ENCODE peak calls at places on chromosomes 11 and 22, in ten cellular contexts. P is H54; X is NCI-H526 treated with DMSO at 0.1 percent for 48 hours; V is A549; S is RCC 7860; J is Daoy; R is T-helper 2 cell treated with Interferon-gamma antibody and Interleukin-4, amounts not matched to agents 5 μg/mL and 100 μg/mL, for 36 hours; H is B cell; U is HFFc6; F is amygdala. K is an unnamed sample.

GRCh38 chr11:127875076-127875475 is 712.3 kb downstream of the ETS1 start:
- DNase-seq in V (no peak), X (no peak), U (no peak), F (no peak), J (no peak), R (no peak), H (no peak), P (no peak), S (no peak), K (no peak)

GRCh38 chr11:65212226-65212801 is 30.6 kb downstream of the CAPN1 start:
- DNase-seq in R (no peak), X (no peak), U (no peak), J (no peak), V (no peak), F (no peak), S (no peak), P (no peak), H (no peak), K (no peak)

GRCh38 chr11:130171534-130171933 is 12.0 kb downstream of the ST14 start:
- DNase-seq in P (no peak), V (no peak), F (no peak), J (no peak), U (no peak), H (no peak), R (no peak), S (no peak), X (no peak), K (no peak)

GRCh38 chr11:67374571-67375276 is 1.3 kb upstream of the CLCF1 start:
- DNase-seq in V (peak; percentile 92), P (no peak), F (no peak), U (no peak), R (no peak), J (peak; percentile 52), S (peak; percentile 84), H (no peak), X (no peak), K (peak; percentile 85)

GRCh38 chr22:27433585-27434190 is 367.9 kb downstream of the MN1 start:
- DNase-seq in X (no peak), F (no peak), J (peak; percentile 54), V (no peak), U (no peak), S (peak; percentile 29), H (no peak), P (no peak), R (no peak), K (no peak)

GRCh38 chr11:68266936-68267880 is 4.6 kb downstream of the C11orf24 start:
- DNase-seq in J (no peak), R (no peak), V (no peak), F (no peak), U (no peak), S (no peak), H (no peak), X (no peak), P (no peak), K (no peak)

GRCh38 chr11:132052904-132053303 is 682.5 kb downstream of the NTM start:
- DNase-seq in H (no peak), J (no peak), S (no peak), F (no peak), P (no peak), U (peak; percentile 50), X (no peak), R (no peak), V (no peak), K (no peak)

GRCh38 chr11:122207505-122207904 is 91.5 kb upstream of the BLID start:
- DNase-seq in F (no peak), X (no peak), R (no peak), H (no peak), U (no peak), P (no peak), J (peak; percentile 45), V (no peak), S (no peak), K (peak; percentile 41)

GRCh38 chr11:110121204-110121603 is 28.0 kb downstream of the ZC3H12C start:
- DNase-seq in J (peak; percentile 21), U (peak; percentile 43), R (no peak), H (no peak), S (no peak), F (no peak), V (no peak), P (no peak), X (no peak), K (peak; percentile 16)

GRCh38 chr22:31140746-31141145 is 438 bp upstream of the PLA2G3 start:
- DNase-seq in F (no peak), U (no peak), R (no peak), X (no peak), P (no peak), J (no peak), V (no peak), H (no peak), S (no peak), K (no peak)

GRCh38 chr11:13277719-13278619 is at the start of gene BMAL1:
- DNase-seq in H (peak; percentile 73), S (no peak), V (no peak), F (no peak), X (no peak), U (no peak), P (peak; percentile 43), R (peak; percentile 38), J (peak; percentile 36), K (peak; percentile 35)

GRCh38 chr11:75262436-75262835 is 21.9 kb downstream of the TPBGL start:
- DNase-seq in P (no peak), U (no peak), R (no peak), S (no peak), H (no peak), X (no peak), J (no peak), F (no peak), V (no peak), K (no peak)

GRCh38 chr11:33723238-33723881 is 12.9 kb downstream of the CD59 start:
- DNase-seq in H (no peak), F (no peak), P (no peak), U (peak; percentile 74), S (peak; percentile 93), J (peak; percentile 80), R (peak; percentile 46), X (no peak), V (peak; percentile 94), K (peak; percentile 46)

GRCh38 chr11:8480858-8481257 is 113.2 kb downstream of the STK33 start:
- DNase-seq in H (no peak), R (no peak), V (no peak), S (no peak), F (no peak), P (no peak), J (no peak), X (no peak), U (no peak), K (no peak)

GRCh38 chr11:87281496-87281895 is 243.8 kb downstream of the TMEM135 start:
- DNase-seq in H (no peak), R (no peak), U (peak; percentile 35), J (peak; percentile 3), V (peak; percentile 28), S (no peak), P (no peak), X (no peak), F (no peak), K (no peak)

GRCh38 chr11:108787105-108787504 is 122.2 kb downstream of the DDX10 start:
- DNase-seq in F (no peak), U (no peak), P (no peak), X (no peak), V (no peak), R (no peak), S (no peak), H (no peak), J (no peak), K (no peak)

GRCh38 chr11:17807034-17807433 is 72.5 kb downstream of the KCNC1 start:
- DNase-seq in U (no peak), S (no peak), P (no peak), X (no peak), R (no peak), F (no peak), J (no peak), V (no peak), H (no peak), K (no peak)

GRCh38 chr11:7348432-7349298 is 97.0 kb downstream of the SYT9 start:
- DNase-seq in R (no peak), U (no peak), S (no peak), X (no peak), V (no peak), J (peak; percentile 53), F (no peak), H (no peak), P (no peak), K (no peak)